ENCODE peak calls at places on chromosomes 5 and 9, in six cellular contexts. H, B, K, C, W and I are unnamed samples.
A peak's percentile ranks its signal among the peaks of the same experiment; 100 is the strongest.

GRCh38 chr5:143064207-143064606 is 294.0 kb downstream of the ARHGAP26 start:
- DNase-seq in H (no peak), B (no peak), K (no peak), C (no peak), W (peak; percentile 57), I (no peak)

GRCh38 chr5:96963267-96963666 is 27.4 kb downstream of the LNPEP start:
- DNase-seq in H (no peak), B (peak; percentile 22), K (no peak), C (no peak), W (peak; percentile 82), I (no peak)

GRCh38 chr5:179201986-179202385 is 141.8 kb downstream of the ZNF354C start:
- DNase-seq in H (no peak), B (no peak), K (peak; percentile 25), C (no peak), W (no peak), I (no peak)

GRCh38 chr9:133239533-133240090 is 30.6 kb upstream of the OBP2B start:
- DNase-seq in H (no peak), B (no peak), K (no peak), C (no peak), W (no peak), I (no peak)

GRCh38 chr9:110220809-110221208 is 12.8 kb upstream of the C9orf152 start:
- DNase-seq in H (no peak), B (no peak), K (no peak), C (no peak), W (no peak), I (no peak)

GRCh38 chr5:83586874-83587776 is 115.6 kb downstream of the VCAN start:
- DNase-seq in H (no peak), B (no peak), K (no peak), C (peak; percentile 55), W (peak; percentile 68), I (no peak)

GRCh38 chr5:98397081-98397480 is 376.4 kb upstream of the RGMB start:
- DNase-seq in H (no peak), B (no peak), K (no peak), C (no peak), W (peak; percentile 52), I (no peak)

GRCh38 chr9:6076856-6077255 is 61.4 kb upstream of the RANBP6 start:
- DNase-seq in H (no peak), B (no peak), K (no peak), C (no peak), W (peak; percentile 46), I (no peak)

GRCh38 chr9:5178126-5178805 is 7.2 kb downstream of the INSL6 start:
- DNase-seq in H (no peak), B (no peak), K (no peak), C (no peak), W (no peak), I (no peak)

GRCh38 chr9:124399323-124399962 is 15.8 kb downstream of the PSMB7 start:
- DNase-seq in H (peak; percentile 33), B (no peak), K (no peak), C (no peak), W (peak; percentile 67), I (no peak)

GRCh38 chr9:21810388-21810787 is 8.0 kb downstream of the MTAP start:
- DNase-seq in H (no peak), B (no peak), K (no peak), C (no peak), W (peak; percentile 49), I (no peak)

GRCh38 chr9:99866398-99866797 is 40.1 kb upstream of the STX17 start:
- DNase-seq in H (no peak), B (no peak), K (no peak), C (no peak), W (no peak), I (no peak)

DNA sequence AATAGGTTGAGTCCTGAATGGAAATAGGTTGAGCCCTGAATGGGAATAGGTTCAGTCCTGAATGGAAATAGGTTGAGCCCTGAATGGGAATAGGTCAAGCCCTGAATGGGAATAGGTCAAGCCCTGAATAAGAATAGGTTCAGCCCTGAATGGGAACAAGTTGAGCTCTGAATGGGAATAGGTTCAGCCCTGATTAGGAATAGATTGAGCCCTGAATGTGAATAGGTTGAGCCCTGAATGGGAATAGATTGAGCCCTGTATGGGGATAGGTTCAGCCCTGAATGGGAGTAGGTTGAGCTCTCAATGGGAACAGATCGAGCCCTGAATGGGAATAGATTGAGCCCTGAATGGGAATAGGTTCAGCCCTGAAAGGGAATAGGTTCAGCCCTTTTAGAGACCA is 590.8 kb upstream of the ADAMTS16 start:
- DNase-seq in H (no peak), B (no peak), K (no peak), C (no peak), W (no peak), I (no peak)
- H3K9me3 ChIP-seq in H (no peaks in the 10 kb centered on the region), B (no peaks in the 10 kb centered on the region), K (no peaks in the 10 kb centered on the region), C (peaks cover 34% of the 10 kb centered on the region), W (peaks cover 12% of the 10 kb centered on the region), I (no peaks in the 10 kb centered on the region)

GRCh38 chr9:96762562-96762961 is 15.3 kb downstream of the ZNF510 start:
- DNase-seq in H (no peak), B (no peak), K (no peak), C (no peak), W (no peak), I (no peak)

GRCh38 chr9:96758845-96759673 is 18.8 kb downstream of the ZNF510 start:
- DNase-seq in H (no peak), B (no peak), K (no peak), C (no peak), W (no peak), I (no peak)
- H3K9me3 ChIP-seq in H (peaks cover 12% of the 10 kb centered on the region), B (peaks cover 18% of the 10 kb centered on the region), K (peaks cover 100% of the 10 kb centered on the region), C (peaks cover 44% of the 10 kb centered on the region), W (peaks cover 73% of the 10 kb centered on the region), I (peaks cover 66% of the 10 kb centered on the region)

GRCh38 chr5:141360685-141361084 is 891 bp downstream of the PCDHGB2 start:
- DNase-seq in H (no peak), B (no peak), K (no peak), C (no peak), W (no peak), I (no peak)
- H3K9me3 ChIP-seq in H (peaks cover 3% of the 10 kb centered on the region), B (no peaks in the 10 kb centered on the region), K (peaks cover 78% of the 10 kb centered on the region), C (peaks cover 65% of the 10 kb centered on the region), W (peaks cover 63% of the 10 kb centered on the region), I (peaks cover 14% of the 10 kb centered on the region)

GRCh38 chr9:118637681-118638080 is 731.6 kb downstream of the BRINP1 start:
- DNase-seq in H (no peak), B (no peak), K (no peak), C (no peak), W (no peak), I (no peak)
- H3K9me3 ChIP-seq in H (no peaks in the 10 kb centered on the region), B (no peaks in the 10 kb centered on the region), K (no peaks in the 10 kb centered on the region), C (peaks cover 9% of the 10 kb centered on the region), W (peaks cover 15% of the 10 kb centered on the region), I (no peaks in the 10 kb centered on the region)

DNA sequence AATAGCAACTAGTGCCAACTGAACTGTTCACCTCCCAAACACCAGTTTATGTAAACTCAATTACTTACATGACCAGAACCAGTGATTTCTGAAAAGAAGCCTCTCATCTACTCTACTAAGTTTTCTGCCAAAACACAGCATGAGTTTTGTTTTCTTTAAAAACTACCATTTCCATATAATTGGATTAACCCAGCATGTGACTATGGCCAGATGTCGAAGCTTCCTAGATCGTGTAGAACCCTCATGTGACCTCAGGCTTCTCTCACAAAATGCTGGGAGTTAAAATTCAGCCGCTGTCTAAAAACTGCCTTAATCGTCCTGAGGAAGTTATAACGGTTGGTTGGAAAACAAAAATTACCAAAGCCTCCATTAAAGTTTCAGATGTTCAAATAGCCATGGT is 303.5 kb downstream of the IRX1 start:
- DNase-seq in H (no peak), B (no peak), K (no peak), C (no peak), W (no peak), I (no peak)
- H3K9me3 ChIP-seq in H (no peaks in the 10 kb centered on the region), B (no peaks in the 10 kb centered on the region), K (no peaks in the 10 kb centered on the region), C (peaks cover 19% of the 10 kb centered on the region), W (peaks cover 13% of the 10 kb centered on the region), I (no peaks in the 10 kb centered on the region)

DNA sequence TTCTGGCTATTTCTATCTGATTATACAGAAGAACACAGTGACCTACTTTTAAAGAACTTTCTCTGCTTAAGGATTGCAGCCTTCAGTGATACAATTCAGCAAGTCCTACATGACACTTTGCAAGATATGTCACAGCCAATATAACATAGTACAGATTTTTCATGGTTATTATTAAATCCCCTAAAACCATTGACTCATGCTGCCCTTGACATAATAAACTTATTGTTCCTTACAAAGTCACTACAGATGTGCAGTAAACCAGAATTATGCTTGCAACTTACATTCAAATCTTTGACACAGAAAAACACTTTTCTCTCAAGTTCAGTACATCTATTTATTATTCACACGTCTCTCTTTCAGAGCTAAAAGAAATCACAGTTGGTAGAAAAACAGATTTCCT is 1136.3 kb upstream of the ACO1 start:
- DNase-seq in H (no peak), B (no peak), K (no peak), C (no peak), W (no peak), I (no peak)
- H3K9me3 ChIP-seq in H (no peaks in the 10 kb centered on the region), B (no peaks in the 10 kb centered on the region), K (no peaks in the 10 kb centered on the region), C (peaks cover 6% of the 10 kb centered on the region), W (peaks cover 4% of the 10 kb centered on the region), I (no peaks in the 10 kb centered on the region)